ENCODE peak calls at places on chromosomes 13 and 19, in eight cellular contexts. E, Z, T, J, U, C, B and I are unnamed samples.
A peak's percentile ranks its signal among the peaks of the same experiment; 100 is the strongest.

GRCh38 chr13:112464720-112465119 is 88.6 kb downstream of the SPACA7 start:
- DNase-seq in E (no peak), Z (no peak), T (no peak), J (no peak), U (no peak), C (no peak), B (no peak), I (no peak)

GRCh38 chr19:3759482-3760254 is 1.8 kb downstream of the APBA3 start:
- DNase-seq in E (no peak), Z (no peak), T (no peak), J (no peak), U (no peak), C (no peak), B (no peak), I (no peak)

GRCh38 chr19:7230826-7231225 is 63.4 kb downstream of the INSR start:
- DNase-seq in E (peak; percentile 29), Z (no peak), T (no peak), J (no peak), U (peak; percentile 46), C (peak; percentile 32), B (peak; percentile 73), I (no peak)

GRCh38 chr13:100668408-100668807 is 6.2 kb downstream of the TMTC4 start:
- DNase-seq in E (no peak), Z (no peak), T (no peak), J (no peak), U (no peak), C (no peak), B (no peak), I (no peak)

GRCh38 chr19:1324792-1325567 is 39.3 kb downstream of the EFNA2 start:
- DNase-seq in E (peak; percentile 52), Z (peak; percentile 31), T (peak; percentile 86), J (no peak), U (peak; percentile 40), C (peak; percentile 65), B (peak; percentile 39), I (peak; percentile 84)

GRCh38 chr19:38915329-38916321 is 3.6 kb upstream of the CCER2 start:
- DNase-seq in E (no peak), Z (no peak), T (no peak), J (no peak), U (no peak), C (no peak), B (no peak), I (no peak)

GRCh38 chr19:850221-850978 is 1.7 kb upstream of the ELANE start:
- DNase-seq in E (peak; percentile 83), Z (peak; percentile 94), T (peak; percentile 99), J (peak; percentile 42), U (peak; percentile 94), C (peak; percentile 92), B (peak; percentile 93), I (peak; percentile 69)

GRCh38 chr13:21871302-21871862 is 200.5 kb downstream of the FGF9 start:
- DNase-seq in E (no peak), Z (no peak), T (no peak), J (no peak), U (no peak), C (no peak), B (no peak), I (no peak)

GRCh38 chr19:47209323-47210179 is 21.4 kb downstream of the BBC3 start:
- DNase-seq in E (no peak), Z (no peak), T (peak; percentile 38), J (no peak), U (no peak), C (no peak), B (peak; percentile 40), I (no peak)

GRCh38 chr19:9565900-9566705 is 18.2 kb downstream of the ZNF121 start:
- DNase-seq in E (no peak), Z (no peak), T (peak; percentile 39), J (no peak), U (no peak), C (no peak), B (no peak), I (no peak)

GRCh38 chr19:33683881-33684549 is 62.3 kb downstream of the CHST8 start:
- DNase-seq in E (no peak), Z (no peak), T (peak; percentile 1), J (no peak), U (no peak), C (peak; percentile 29), B (no peak), I (peak; percentile 60)

GRCh38 chr19:16266586-16266942 is 58.1 kb upstream of the KLF2 start:
- DNase-seq in E (no peak), Z (no peak), T (no peak), J (no peak), U (no peak), C (no peak), B (no peak), I (no peak)

GRCh38 chr19:12112238-12112637 is 27.9 kb downstream of the ZNF20 start:
- DNase-seq in E (no peak), Z (no peak), T (no peak), J (no peak), U (no peak), C (no peak), B (no peak), I (no peak)

GRCh38 chr13:20425819-20426219 is 99.8 kb downstream of the CRYL1 start:
- DNase-seq in E (no peak), Z (no peak), T (no peak), J (no peak), U (no peak), C (no peak), B (no peak), I (peak; percentile 59)

GRCh38 chr13:35887028-35887666 is 244.0 kb downstream of the DCLK1 start:
- DNase-seq in E (no peak), Z (no peak), T (no peak), J (no peak), U (no peak), C (no peak), B (no peak), I (peak; percentile 22)

GRCh38 chr19:13082192-13083007 is 20.3 kb downstream of the LYL1 start:
- DNase-seq in E (no peak), Z (peak; percentile 46), T (peak; percentile 53), J (no peak), U (peak; percentile 62), C (no peak), B (no peak), I (peak; percentile 91)

GRCh38 chr13:101449971-101450748 is 2.3 kb upstream of the ITGBL1 start:
- DNase-seq in E (no peak), Z (no peak), T (peak; percentile 86), J (no peak), U (no peak), C (no peak), B (no peak), I (no peak)

GRCh38 chr19:43774103-43774939 is 6.5 kb downstream of the KCNN4 start:
- DNase-seq in E (peak; percentile 80), Z (peak; percentile 27), T (peak; percentile 53), J (no peak), U (peak; percentile 61), C (peak; percentile 68), B (peak; percentile 68), I (peak; percentile 87)

GRCh38 chr19:418761-419632 is 10.1 kb upstream of the C2CD4C start:
- DNase-seq in E (no peak), Z (no peak), T (no peak), J (no peak), U (no peak), C (no peak), B (peak; percentile 10), I (peak; percentile 12)

GRCh38 chr13:35729926-35730627 is 253.6 kb upstream of the MAB21L1 start:
- DNase-seq in E (no peak), Z (peak; percentile 24), T (no peak), J (no peak), U (no peak), C (peak; percentile 49), B (peak; percentile 89), I (no peak)

GRCh38 chr13:72599148-72599743 is 128.2 kb downstream of the MZT1 start:
- DNase-seq in E (no peak), Z (no peak), T (no peak), J (no peak), U (no peak), C (no peak), B (no peak), I (no peak)

GRCh38 chr19:52248256-52248655 is 21.1 kb upstream of the ZNF766 start:
- DNase-seq in E (peak; percentile 61), Z (peak; percentile 69), T (peak; percentile 47), J (peak; percentile 59), U (peak; percentile 24), C (peak; percentile 43), B (peak; percentile 43), I (peak; percentile 56)
- TF ChIP-seq CTCF in E (peak; percentile 6), Z (peak; percentile 41), T (peak; percentile 34), J (peak; percentile 51), U (peak; percentile 38), C (peak; percentile 45), B (peak; percentile 68), I (no peak)

DNA sequence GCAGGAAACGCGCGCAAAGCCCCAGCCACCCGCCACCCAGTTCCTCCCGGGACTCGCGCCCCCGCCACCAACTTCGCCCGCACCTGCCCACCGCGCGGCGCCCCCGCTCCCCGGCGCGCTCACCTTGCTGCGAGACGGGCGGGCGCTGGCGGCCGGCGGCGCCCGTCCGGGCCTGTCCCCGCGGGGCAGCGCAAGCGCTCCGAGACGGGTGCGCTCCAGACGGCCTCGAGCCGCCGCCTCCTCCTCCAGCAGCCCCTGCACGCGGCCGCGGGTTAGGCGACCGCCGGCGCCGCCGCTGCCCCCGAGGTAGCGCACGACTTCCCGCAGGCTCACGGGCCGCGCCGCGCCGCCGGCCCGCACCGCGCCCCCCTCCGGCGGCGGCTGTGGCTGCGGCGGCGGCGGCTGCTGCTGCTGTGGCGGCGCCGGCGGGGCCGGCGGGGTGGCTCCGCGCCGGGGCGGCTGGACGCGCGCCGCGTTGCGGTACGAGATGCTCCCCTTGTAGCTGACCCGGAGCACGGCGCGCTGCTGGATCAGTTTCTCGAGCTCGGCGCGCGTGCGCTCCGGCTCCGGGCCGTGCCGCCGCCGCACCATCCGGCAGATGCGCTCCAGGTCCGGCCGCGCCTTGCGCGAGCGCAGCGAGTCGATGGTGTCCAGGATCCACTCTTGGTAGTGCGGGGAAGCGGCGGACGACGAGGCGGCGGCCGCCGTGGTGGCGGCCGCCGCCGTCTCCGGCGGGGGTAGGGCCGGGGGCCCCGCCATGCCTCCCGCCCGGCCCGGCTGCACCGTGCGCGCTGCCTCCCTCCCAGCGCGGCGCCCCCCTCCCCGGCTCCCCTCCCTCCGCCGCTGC is 666 bp downstream of the SAMD1 start:
- DNase-seq in E (peak; percentile 62), Z (peak; percentile 17), T (peak; percentile 64), J (peak; percentile 36), U (peak; percentile 53), C (peak; percentile 69), B (peak; percentile 58), I (peak; percentile 74)
- TF ChIP-seq CTCF in E (no peak), Z (no peak), T (no peak), J (no peak), U (no peak), C (no peak), B (no peak), I (no peak)

GRCh38 chr13:31947105-31947504 is 84.5 kb upstream of the FRY start:
- DNase-seq in E (no peak), Z (no peak), T (no peak), J (no peak), U (no peak), C (no peak), B (no peak), I (no peak)
- TF ChIP-seq CTCF in E (no peak), Z (no peak), T (no peak), J (no peak), U (no peak), C (no peak), B (no peak), I (no peak)

DNA sequence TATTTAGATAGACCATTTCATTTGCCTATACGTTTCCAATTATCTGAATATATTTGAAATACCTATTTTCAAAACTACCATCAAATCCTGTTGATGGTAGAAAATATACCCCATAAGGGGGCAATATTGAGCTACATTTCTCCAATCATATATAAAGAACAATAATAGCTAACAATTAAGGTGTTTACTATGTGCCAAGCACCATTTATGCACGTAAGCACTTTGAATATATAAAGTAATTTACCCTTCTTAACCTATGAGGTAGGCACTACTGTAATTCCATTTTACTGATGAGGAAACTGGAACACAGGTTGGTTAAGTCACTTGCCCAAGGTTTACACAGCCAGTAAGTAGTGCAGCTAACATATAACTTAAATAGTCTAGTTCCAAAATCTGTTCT is 79.2 kb downstream of the UBL3 start:
- DNase-seq in E (no peak), Z (no peak), T (peak; percentile 56), J (no peak), U (no peak), C (no peak), B (no peak), I (no peak)
- TF ChIP-seq CTCF in E (no peak), Z (peak; percentile 25), T (no peak), J (peak; percentile 60), U (peak; percentile 49), C (peak; percentile 62), B (peak; percentile 59), I (peak; percentile 52)